ENCODE peak calls at places on chromosomes 3 and 15, in nine cellular contexts. V, F, T, J, E, A, X, S and Z are unnamed samples.
A peak's percentile ranks its signal among the peaks of the same experiment; 100 is the strongest.

GRCh38 chr3:11671648-11672100 is 28.0 kb upstream of the VGLL4 start:
- DNase-seq in V (no peak), F (peak; percentile 31), T (no peak), J (no peak), E (no peak), A (peak; percentile 52), X (no peak), S (peak; percentile 33), Z (peak; percentile 44)

GRCh38 chr3:144770813-144771400 is 799.3 kb downstream of the DIPK2A start:
- DNase-seq in V (peak; percentile 2), F (peak; percentile 66), T (peak; percentile 64), J (peak; percentile 1), E (no peak), A (no peak), X (no peak), S (no peak), Z (no peak)

GRCh38 chr15:37995461-37996347 is 61.3 kb downstream of the TMCO5A start:
- DNase-seq in V (peak; percentile 57), F (peak; percentile 83), T (peak; percentile 68), J (peak; percentile 42), E (no peak), A (peak; percentile 41), X (no peak), S (no peak), Z (no peak)

GRCh38 chr15:77866186-77866585 is 211.3 kb downstream of the TBC1D2B start:
- DNase-seq in V (no peak), F (no peak), T (no peak), J (no peak), E (no peak), A (no peak), X (no peak), S (no peak), Z (no peak)

GRCh38 chr15:62277816-62278394 is 112.8 kb upstream of the C2CD4B start:
- DNase-seq in V (no peak), F (no peak), T (no peak), J (no peak), E (no peak), A (no peak), X (no peak), S (no peak), Z (no peak)

GRCh38 chr15:97196066-97197027 is 764.2 kb upstream of the ARRDC4 start:
- DNase-seq in V (no peak), F (no peak), T (no peak), J (no peak), E (no peak), A (no peak), X (no peak), S (no peak), Z (no peak)

GRCh38 chr15:80367661-80368060 is 36.5 kb upstream of the ARNT2 start:
- DNase-seq in V (no peak), F (peak; percentile 3), T (no peak), J (no peak), E (no peak), A (no peak), X (no peak), S (no peak), Z (no peak)

GRCh38 chr15:68262514-68263356 is 14.8 kb upstream of the FEM1B start:
- DNase-seq in V (no peak), F (no peak), T (no peak), J (no peak), E (no peak), A (no peak), X (no peak), S (no peak), Z (no peak)

GRCh38 chr15:68791431-68792283 is 29.0 kb downstream of the ANP32A start:
- DNase-seq in V (no peak), F (no peak), T (no peak), J (no peak), E (no peak), A (peak; percentile 37), X (no peak), S (no peak), Z (no peak)

GRCh38 chr3:183438749-183439148 is 10.3 kb upstream of the MCF2L2 start:
- DNase-seq in V (no peak), F (no peak), T (no peak), J (no peak), E (no peak), A (no peak), X (no peak), S (peak; percentile 55), Z (no peak)

GRCh38 chr15:67082007-67082536 is 16.7 kb downstream of the SMAD3 start:
- DNase-seq in V (no peak), F (no peak), T (no peak), J (no peak), E (no peak), A (peak; percentile 40), X (no peak), S (peak; percentile 81), Z (no peak)

GRCh38 chr3:60594025-60594424 is 657.2 kb downstream of the FHIT start:
- DNase-seq in V (no peak), F (peak; percentile 2), T (no peak), J (peak; percentile 11), E (no peak), A (no peak), X (no peak), S (peak; percentile 33), Z (peak; percentile 3)

GRCh38 chr3:45082139-45082538 is 56.0 kb downstream of the CLEC3B start:
- DNase-seq in V (no peak), F (peak; percentile 87), T (no peak), J (no peak), E (no peak), A (no peak), X (no peak), S (no peak), Z (no peak)

GRCh38 chr15:35450492-35450891 is 95.5 kb downstream of the DPH6 start:
- DNase-seq in V (no peak), F (peak; percentile 65), T (no peak), J (no peak), E (no peak), A (no peak), X (no peak), S (no peak), Z (no peak)

GRCh38 chr3:125069452-125069851 is 13.7 kb upstream of the HEG1 start:
- DNase-seq in V (no peak), F (no peak), T (no peak), J (no peak), E (no peak), A (peak; percentile 40), X (no peak), S (no peak), Z (no peak)

GRCh38 chr15:67181221-67181639 is 73.2 kb downstream of the AAGAB start:
- DNase-seq in V (no peak), F (no peak), T (no peak), J (no peak), E (no peak), A (no peak), X (no peak), S (peak; percentile 13), Z (no peak)

GRCh38 chr15:73571346-73571745 is 61.8 kb downstream of the NPTN start:
- DNase-seq in V (no peak), F (no peak), T (no peak), J (no peak), E (no peak), A (no peak), X (no peak), S (no peak), Z (no peak)

GRCh38 chr15:78051622-78052405 is 25.7 kb downstream of the TBC1D2B start:
- DNase-seq in V (no peak), F (peak; percentile 52), T (no peak), J (no peak), E (no peak), A (no peak), X (no peak), S (peak; percentile 81), Z (no peak)

GRCh38 chr3:81463761-81464160 is 297.7 kb downstream of the GBE1 start:
- DNase-seq in V (no peak), F (peak; percentile 54), T (no peak), J (no peak), E (no peak), A (no peak), X (no peak), S (no peak), Z (no peak)

GRCh38 chr3:153528473-153528872 is 366.4 kb downstream of the RAP2B start:
- DNase-seq in V (no peak), F (no peak), T (no peak), J (no peak), E (no peak), A (no peak), X (no peak), S (no peak), Z (no peak)

GRCh38 chr3:42161050-42161935 is 70.1 kb downstream of the TRAK1 start:
- DNase-seq in V (peak; percentile 16), F (peak; percentile 70), T (no peak), J (no peak), E (no peak), A (no peak), X (no peak), S (peak; percentile 13), Z (no peak)

GRCh38 chr3:36649078-36649477 is 115.3 kb downstream of the DCLK3 start:
- DNase-seq in V (no peak), F (no peak), T (no peak), J (no peak), E (no peak), A (no peak), X (no peak), S (no peak), Z (no peak)

GRCh38 chr3:42638339-42638842 is 15.1 kb upstream of the ZBTB47 start:
- DNase-seq in V (no peak), F (no peak), T (no peak), J (no peak), E (no peak), A (no peak), X (no peak), S (no peak), Z (no peak)

GRCh38 chr3:58217209-58217811 is 6.5 kb upstream of the DNASE1L3 start:
- DNase-seq in V (peak; percentile 89), F (peak; percentile 82), T (peak; percentile 87), J (peak; percentile 72), E (peak; percentile 17), A (peak; percentile 77), X (peak; percentile 78), S (peak; percentile 68), Z (peak; percentile 74)

GRCh38 chr15:75578206-75578947 is 738 bp downstream of the PTPN9 start:
- DNase-seq in V (peak; percentile 37), F (peak; percentile 56), T (no peak), J (peak; percentile 41), E (no peak), A (peak; percentile 59), X (peak; percentile 30), S (peak; percentile 50), Z (peak; percentile 44)

GRCh38 chr3:184003187-184003967 is 14.3 kb downstream of the ABCC5 start:
- DNase-seq in V (no peak), F (peak; percentile 64), T (no peak), J (peak; percentile 21), E (no peak), A (no peak), X (no peak), S (no peak), Z (no peak)